ENCODE peak calls at places on chromosomes 3 and 15, in nine cellular contexts. One of them, this sample, is unnamed.

GRCh38 chr3:182682263-182683229 is 110.8 kb upstream of the ATP11B start:
- DNase-seq in GM23248: peak
- DNase-seq in body of pancreas: peak
- DNase-seq in heart left ventricle: peak
- DNase-seq in LHCN-M2: peak
- DNase-seq in psoas muscle: peak
- DNase-seq in AG09319: no peak
- DNase-seq in coronary artery: no peak
- DNase-seq in stimulated activated CD4-positive, alpha-beta T cell treated with anti-CD3 and anti-CD28 coated beads, Interleukin-4, amount 100 ng/mL, for 48 hours: peak
- DNase-seq in this sample: peak

GRCh38 chr15:72276326-72276700 is 4.0 kb upstream of the PARP6 start:
- DNase-seq in AG09319: no peak
- DNase-seq in coronary artery: no peak
- DNase-seq in psoas muscle: no peak
- DNase-seq in LHCN-M2: peak
- DNase-seq in GM23248: peak
- DNase-seq in stimulated activated CD4-positive, alpha-beta T cell treated with anti-CD3 and anti-CD28 coated beads, Interleukin-4, amount 100 ng/mL, for 48 hours: no peak
- DNase-seq in heart left ventricle: no peak
- DNase-seq in body of pancreas: no peak
- DNase-seq in this sample: no peak

GRCh38 chr15:34812369-34812768 is 17.0 kb upstream of the ACTC1 start:
- DNase-seq in coronary artery: no peak
- DNase-seq in GM23248: peak
- DNase-seq in psoas muscle: no peak
- DNase-seq in heart left ventricle: no peak
- DNase-seq in LHCN-M2: peak
- DNase-seq in AG09319: no peak
- DNase-seq in body of pancreas: no peak
- DNase-seq in stimulated activated CD4-positive, alpha-beta T cell treated with anti-CD3 and anti-CD28 coated beads, Interleukin-4, amount 100 ng/mL, for 48 hours: no peak
- DNase-seq in this sample: no peak

GRCh38 chr3:141928626-141929270 is 52.3 kb downstream of the ATP1B3 start:
- DNase-seq in AG09319: no peak
- DNase-seq in LHCN-M2: no peak
- DNase-seq in GM23248: no peak
- DNase-seq in body of pancreas: no peak
- DNase-seq in psoas muscle: no peak
- DNase-seq in heart left ventricle: no peak
- DNase-seq in stimulated activated CD4-positive, alpha-beta T cell treated with anti-CD3 and anti-CD28 coated beads, Interleukin-4, amount 100 ng/mL, for 48 hours: no peak
- DNase-seq in coronary artery: no peak
- DNase-seq in this sample: no peak

GRCh38 chr15:41429003-41429890 is 12.4 kb downstream of the RTF1 start:
- DNase-seq in GM23248: no peak
- DNase-seq in psoas muscle: no peak
- DNase-seq in LHCN-M2: no peak
- DNase-seq in heart left ventricle: no peak
- DNase-seq in AG09319: no peak
- DNase-seq in body of pancreas: no peak
- DNase-seq in coronary artery: no peak
- DNase-seq in stimulated activated CD4-positive, alpha-beta T cell treated with anti-CD3 and anti-CD28 coated beads, Interleukin-4, amount 100 ng/mL, for 48 hours: no peak
- DNase-seq in this sample: no peak

GRCh38 chr3:151347432-151347831 is 18.1 kb upstream of the P2RY13 start:
- DNase-seq in AG09319: no peak
- DNase-seq in psoas muscle: no peak
- DNase-seq in stimulated activated CD4-positive, alpha-beta T cell treated with anti-CD3 and anti-CD28 coated beads, Interleukin-4, amount 100 ng/mL, for 48 hours: no peak
- DNase-seq in LHCN-M2: no peak
- DNase-seq in heart left ventricle: peak
- DNase-seq in GM23248: no peak
- DNase-seq in body of pancreas: no peak
- DNase-seq in coronary artery: no peak
- DNase-seq in this sample: no peak

GRCh38 chr3:165748094-165748493 is 89.1 kb downstream of the BCHE start:
- DNase-seq in GM23248: no peak
- DNase-seq in AG09319: no peak
- DNase-seq in psoas muscle: no peak
- DNase-seq in LHCN-M2: no peak
- DNase-seq in stimulated activated CD4-positive, alpha-beta T cell treated with anti-CD3 and anti-CD28 coated beads, Interleukin-4, amount 100 ng/mL, for 48 hours: no peak
- DNase-seq in body of pancreas: no peak
- DNase-seq in heart left ventricle: no peak
- DNase-seq in coronary artery: no peak
- DNase-seq in this sample: no peak

GRCh38 chr3:156378871-156379270 is 176.0 kb downstream of the SSR3 start:
- DNase-seq in AG09319: no peak
- DNase-seq in LHCN-M2: no peak
- DNase-seq in stimulated activated CD4-positive, alpha-beta T cell treated with anti-CD3 and anti-CD28 coated beads, Interleukin-4, amount 100 ng/mL, for 48 hours: no peak
- DNase-seq in coronary artery: no peak
- DNase-seq in heart left ventricle: no peak
- DNase-seq in body of pancreas: no peak
- DNase-seq in psoas muscle: no peak
- DNase-seq in GM23248: no peak
- DNase-seq in this sample: no peak

GRCh38 chr3:171646357-171647133 is 163.7 kb downstream of the PLD1 start:
- DNase-seq in stimulated activated CD4-positive, alpha-beta T cell treated with anti-CD3 and anti-CD28 coated beads, Interleukin-4, amount 100 ng/mL, for 48 hours: no peak
- DNase-seq in heart left ventricle: peak
- DNase-seq in psoas muscle: no peak
- DNase-seq in body of pancreas: no peak
- DNase-seq in coronary artery: no peak
- DNase-seq in GM23248: peak
- DNase-seq in AG09319: peak
- DNase-seq in LHCN-M2: peak
- DNase-seq in this sample: peak

GRCh38 chr3:88031543-88032148 is 27.2 kb downstream of the CGGBP1 start:
- DNase-seq in body of pancreas: no peak
- DNase-seq in heart left ventricle: no peak
- DNase-seq in psoas muscle: no peak
- DNase-seq in GM23248: peak
- DNase-seq in AG09319: no peak
- DNase-seq in LHCN-M2: peak
- DNase-seq in coronary artery: no peak
- DNase-seq in stimulated activated CD4-positive, alpha-beta T cell treated with anti-CD3 and anti-CD28 coated beads, Interleukin-4, amount 100 ng/mL, for 48 hours: no peak
- DNase-seq in this sample: peak

GRCh38 chr15:98009967-98010366 is 49.5 kb downstream of the ARRDC4 start:
- DNase-seq in heart left ventricle: no peak
- DNase-seq in GM23248: no peak
- DNase-seq in body of pancreas: no peak
- DNase-seq in coronary artery: no peak
- DNase-seq in psoas muscle: no peak
- DNase-seq in LHCN-M2: no peak
- DNase-seq in stimulated activated CD4-positive, alpha-beta T cell treated with anti-CD3 and anti-CD28 coated beads, Interleukin-4, amount 100 ng/mL, for 48 hours: no peak
- DNase-seq in AG09319: no peak
- DNase-seq in this sample: no peak

GRCh38 chr3:192408721-192409151 is 318.6 kb downstream of the FGF12 start:
- DNase-seq in heart left ventricle: no peak
- DNase-seq in GM23248: peak
- DNase-seq in LHCN-M2: no peak
- DNase-seq in coronary artery: no peak
- DNase-seq in body of pancreas: no peak
- DNase-seq in AG09319: no peak
- DNase-seq in stimulated activated CD4-positive, alpha-beta T cell treated with anti-CD3 and anti-CD28 coated beads, Interleukin-4, amount 100 ng/mL, for 48 hours: no peak
- DNase-seq in psoas muscle: peak
- DNase-seq in this sample: no peak

GRCh38 chr3:45205126-45205525 is 21.0 kb downstream of the TMEM158 start:
- DNase-seq in body of pancreas: no peak
- DNase-seq in stimulated activated CD4-positive, alpha-beta T cell treated with anti-CD3 and anti-CD28 coated beads, Interleukin-4, amount 100 ng/mL, for 48 hours: no peak
- DNase-seq in psoas muscle: no peak
- DNase-seq in GM23248: peak
- DNase-seq in AG09319: no peak
- DNase-seq in heart left ventricle: no peak
- DNase-seq in LHCN-M2: peak
- DNase-seq in coronary artery: no peak
- DNase-seq in this sample: no peak

GRCh38 chr3:27089641-27090040 is 279.5 kb downstream of the NEK10 start:
- DNase-seq in coronary artery: no peak
- DNase-seq in stimulated activated CD4-positive, alpha-beta T cell treated with anti-CD3 and anti-CD28 coated beads, Interleukin-4, amount 100 ng/mL, for 48 hours: no peak
- DNase-seq in body of pancreas: no peak
- DNase-seq in heart left ventricle: no peak
- DNase-seq in LHCN-M2: no peak
- DNase-seq in GM23248: no peak
- DNase-seq in psoas muscle: no peak
- DNase-seq in AG09319: no peak
- DNase-seq in this sample: no peak

GRCh38 chr3:133644768-133645167 is 17.0 kb downstream of the TOPBP1 start:
- DNase-seq in psoas muscle: no peak
- DNase-seq in stimulated activated CD4-positive, alpha-beta T cell treated with anti-CD3 and anti-CD28 coated beads, Interleukin-4, amount 100 ng/mL, for 48 hours: no peak
- DNase-seq in coronary artery: no peak
- DNase-seq in GM23248: peak
- DNase-seq in body of pancreas: no peak
- DNase-seq in LHCN-M2: peak
- DNase-seq in heart left ventricle: no peak
- DNase-seq in AG09319: peak
- DNase-seq in this sample: no peak

GRCh38 chr3:105791919-105792786 is 76.7 kb downstream of the CBLB start:
- DNase-seq in LHCN-M2: peak
- DNase-seq in body of pancreas: peak
- DNase-seq in AG09319: peak
- DNase-seq in GM23248: peak
- DNase-seq in coronary artery: peak
- DNase-seq in heart left ventricle: peak
- DNase-seq in psoas muscle: peak
- DNase-seq in stimulated activated CD4-positive, alpha-beta T cell treated with anti-CD3 and anti-CD28 coated beads, Interleukin-4, amount 100 ng/mL, for 48 hours: no peak
- DNase-seq in this sample: no peak

GRCh38 chr15:29570121-29570930 is 251.9 kb downstream of the TJP1 start:
- DNase-seq in body of pancreas: peak
- DNase-seq in stimulated activated CD4-positive, alpha-beta T cell treated with anti-CD3 and anti-CD28 coated beads, Interleukin-4, amount 100 ng/mL, for 48 hours: no peak
- DNase-seq in psoas muscle: no peak
- DNase-seq in LHCN-M2: no peak
- DNase-seq in GM23248: peak
- DNase-seq in coronary artery: no peak
- DNase-seq in heart left ventricle: no peak
- DNase-seq in AG09319: no peak
- DNase-seq in this sample: no peak

GRCh38 chr3:85912981-85913380 is 954.2 kb downstream of the CADM2 start:
- DNase-seq in coronary artery: no peak
- DNase-seq in body of pancreas: no peak
- DNase-seq in LHCN-M2: no peak
- DNase-seq in AG09319: no peak
- DNase-seq in psoas muscle: no peak
- DNase-seq in GM23248: peak
- DNase-seq in stimulated activated CD4-positive, alpha-beta T cell treated with anti-CD3 and anti-CD28 coated beads, Interleukin-4, amount 100 ng/mL, for 48 hours: no peak
- DNase-seq in heart left ventricle: no peak
- DNase-seq in this sample: no peak

GRCh38 chr3:105260385-105260784 is 106.3 kb upstream of the ALCAM start:
- DNase-seq in heart left ventricle: no peak
- DNase-seq in AG09319: no peak
- DNase-seq in psoas muscle: no peak
- DNase-seq in body of pancreas: no peak
- DNase-seq in LHCN-M2: no peak
- DNase-seq in stimulated activated CD4-positive, alpha-beta T cell treated with anti-CD3 and anti-CD28 coated beads, Interleukin-4, amount 100 ng/mL, for 48 hours: no peak
- DNase-seq in coronary artery: no peak
- DNase-seq in GM23248: peak
- DNase-seq in this sample: no peak

GRCh38 chr3:110564674-110565073 is 506.9 kb upstream of the NECTIN3 start:
- DNase-seq in GM23248: peak
- DNase-seq in heart left ventricle: no peak
- DNase-seq in coronary artery: no peak
- DNase-seq in psoas muscle: no peak
- DNase-seq in body of pancreas: no peak
- DNase-seq in AG09319: no peak
- DNase-seq in LHCN-M2: no peak
- DNase-seq in stimulated activated CD4-positive, alpha-beta T cell treated with anti-CD3 and anti-CD28 coated beads, Interleukin-4, amount 100 ng/mL, for 48 hours: no peak
- DNase-seq in this sample: no peak

GRCh38 chr3:47421741-47422649 is 41.2 kb downstream of the PTPN23 start:
- DNase-seq in GM23248: peak
- DNase-seq in heart left ventricle: peak
- DNase-seq in body of pancreas: peak
- DNase-seq in LHCN-M2: peak
- DNase-seq in AG09319: no peak
- DNase-seq in stimulated activated CD4-positive, alpha-beta T cell treated with anti-CD3 and anti-CD28 coated beads, Interleukin-4, amount 100 ng/mL, for 48 hours: peak
- DNase-seq in coronary artery: no peak
- DNase-seq in psoas muscle: peak
- DNase-seq in this sample: no peak

GRCh38 chr15:58924326-58924725 is 9.2 kb downstream of the SLTM start:
- DNase-seq in heart left ventricle: no peak
- DNase-seq in coronary artery: no peak
- DNase-seq in stimulated activated CD4-positive, alpha-beta T cell treated with anti-CD3 and anti-CD28 coated beads, Interleukin-4, amount 100 ng/mL, for 48 hours: no peak
- DNase-seq in GM23248: peak
- DNase-seq in psoas muscle: no peak
- DNase-seq in body of pancreas: no peak
- DNase-seq in AG09319: no peak
- DNase-seq in LHCN-M2: peak
- DNase-seq in this sample: no peak

GRCh38 chr3:107271787-107272387 is 105.4 kb upstream of the CCDC54 start:
- DNase-seq in AG09319: peak
- DNase-seq in coronary artery: no peak
- DNase-seq in heart left ventricle: no peak
- DNase-seq in psoas muscle: no peak
- DNase-seq in stimulated activated CD4-positive, alpha-beta T cell treated with anti-CD3 and anti-CD28 coated beads, Interleukin-4, amount 100 ng/mL, for 48 hours: no peak
- DNase-seq in body of pancreas: no peak
- DNase-seq in LHCN-M2: peak
- DNase-seq in GM23248: peak
- DNase-seq in this sample: no peak

GRCh38 chr15:101526890-101527289 is 37.4 kb upstream of the PCSK6 start:
- DNase-seq in stimulated activated CD4-positive, alpha-beta T cell treated with anti-CD3 and anti-CD28 coated beads, Interleukin-4, amount 100 ng/mL, for 48 hours: no peak
- DNase-seq in psoas muscle: no peak
- DNase-seq in heart left ventricle: no peak
- DNase-seq in AG09319: no peak
- DNase-seq in coronary artery: no peak
- DNase-seq in body of pancreas: no peak
- DNase-seq in LHCN-M2: no peak
- DNase-seq in GM23248: no peak
- DNase-seq in this sample: no peak

GRCh38 chr3:78791745-78792144 is 976.1 kb downstream of the ROBO1 start:
- DNase-seq in heart left ventricle: no peak
- DNase-seq in psoas muscle: no peak
- DNase-seq in body of pancreas: no peak
- DNase-seq in GM23248: no peak
- DNase-seq in stimulated activated CD4-positive, alpha-beta T cell treated with anti-CD3 and anti-CD28 coated beads, Interleukin-4, amount 100 ng/mL, for 48 hours: no peak
- DNase-seq in AG09319: no peak
- DNase-seq in coronary artery: no peak
- DNase-seq in LHCN-M2: peak
- DNase-seq in this sample: no peak

GRCh38 chr3:49790626-49791411 is 4.5 kb upstream of the IP6K1 start:
- DNase-seq in AG09319: no peak
- DNase-seq in stimulated activated CD4-positive, alpha-beta T cell treated with anti-CD3 and anti-CD28 coated beads, Interleukin-4, amount 100 ng/mL, for 48 hours: no peak
- DNase-seq in psoas muscle: no peak
- DNase-seq in heart left ventricle: no peak
- DNase-seq in LHCN-M2: no peak
- DNase-seq in body of pancreas: no peak
- DNase-seq in GM23248: no peak
- DNase-seq in coronary artery: peak
- DNase-seq in this sample: no peak

GRCh38 chr15:85766007-85766831 is 28.5 kb downstream of the KLHL25 start:
- DNase-seq in stimulated activated CD4-positive, alpha-beta T cell treated with anti-CD3 and anti-CD28 coated beads, Interleukin-4, amount 100 ng/mL, for 48 hours: no peak
- DNase-seq in body of pancreas: no peak
- DNase-seq in heart left ventricle: no peak
- DNase-seq in GM23248: peak
- DNase-seq in AG09319: no peak
- DNase-seq in psoas muscle: no peak
- DNase-seq in LHCN-M2: no peak
- DNase-seq in coronary artery: no peak
- DNase-seq in this sample: no peak

GRCh38 chr3:107756649-107757048 is 233.9 kb downstream of the BBX start:
- DNase-seq in LHCN-M2: no peak
- DNase-seq in coronary artery: no peak
- DNase-seq in heart left ventricle: no peak
- DNase-seq in psoas muscle: no peak
- DNase-seq in AG09319: no peak
- DNase-seq in GM23248: peak
- DNase-seq in body of pancreas: no peak
- DNase-seq in stimulated activated CD4-positive, alpha-beta T cell treated with anti-CD3 and anti-CD28 coated beads, Interleukin-4, amount 100 ng/mL, for 48 hours: no peak
- DNase-seq in this sample: no peak

GRCh38 chr15:58415636-58416035 is 16.2 kb upstream of the LIPC start:
- DNase-seq in LHCN-M2: no peak
- DNase-seq in heart left ventricle: no peak
- DNase-seq in body of pancreas: no peak
- DNase-seq in GM23248: peak
- DNase-seq in AG09319: no peak
- DNase-seq in stimulated activated CD4-positive, alpha-beta T cell treated with anti-CD3 and anti-CD28 coated beads, Interleukin-4, amount 100 ng/mL, for 48 hours: no peak
- DNase-seq in psoas muscle: no peak
- DNase-seq in coronary artery: no peak
- DNase-seq in this sample: no peak

GRCh38 chr3:29100292-29100691 is 180.6 kb upstream of the RBMS3 start:
- DNase-seq in AG09319: no peak
- DNase-seq in body of pancreas: no peak
- DNase-seq in LHCN-M2: peak
- DNase-seq in coronary artery: no peak
- DNase-seq in heart left ventricle: no peak
- DNase-seq in stimulated activated CD4-positive, alpha-beta T cell treated with anti-CD3 and anti-CD28 coated beads, Interleukin-4, amount 100 ng/mL, for 48 hours: no peak
- DNase-seq in psoas muscle: no peak
- DNase-seq in GM23248: peak
- DNase-seq in this sample: no peak

GRCh38 chr3:126347543-126348161 is 9.6 kb downstream of the KLF15 start:
- DNase-seq in GM23248: no peak
- DNase-seq in stimulated activated CD4-positive, alpha-beta T cell treated with anti-CD3 and anti-CD28 coated beads, Interleukin-4, amount 100 ng/mL, for 48 hours: no peak
- DNase-seq in AG09319: no peak
- DNase-seq in body of pancreas: no peak
- DNase-seq in heart left ventricle: no peak
- DNase-seq in LHCN-M2: no peak
- DNase-seq in psoas muscle: peak
- DNase-seq in coronary artery: peak
- DNase-seq in this sample: no peak